ENCODE peak calls at places on chromosome 16, in four cellular contexts. W is K562, F is HepG2, K is WTC11. S is an unnamed sample.

GRCh38 chr16:30491744-30492308 is 19.3 kb downstream of the ITGAL start:
- DNase-seq in K (no peak), W (peak; percentile 90), F (peak; percentile 56), S (peak; percentile 22)

GRCh38 chr16:85460252-85460982 is 152.7 kb upstream of the GSE1 start:
- DNase-seq in W (peak; percentile 63), K (no peak), F (no peak), S (no peak)

GRCh38 chr16:72783716-72784320 is 264.1 kb downstream of the ZFHX3 start:
- DNase-seq in F (peak; percentile 65), W (no peak), K (no peak), S (no peak)

GRCh38 chr16:75027520-75028300 is 28.9 kb downstream of the ZNRF1 start:
- DNase-seq in F (no peak), W (no peak), K (no peak), S (no peak)

GRCh38 chr16:53404959-53405358 is 29.3 kb upstream of the RBL2 start:
- DNase-seq in W (no peak), F (no peak), K (no peak), S (no peak)

GRCh38 chr16:56944954-56945839 is 13.3 kb downstream of the HERPUD1 start:
- DNase-seq in W (no peak), K (no peak), F (no peak), S (no peak)

GRCh38 chr16:49015189-49015540 is 266.5 kb downstream of the CBLN1 start:
- DNase-seq in W (no peak), F (no peak), K (no peak), S (no peak)

GRCh38 chr16:50196736-50197135 is 43.6 kb downstream of the TENT4B start:
- DNase-seq in K (no peak), F (no peak), W (no peak), S (no peak)

GRCh38 chr16:10877472-10877946 is 507 bp downstream of the CIITA start:
- DNase-seq in W (no peak), K (no peak), F (no peak), S (no peak)

GRCh38 chr16:75502916-75503605 is 7.8 kb upstream of the CHST6 start:
- DNase-seq in W (no peak), F (no peak), K (no peak), S (no peak)

GRCh38 chr16:81583893-81584705 is 139.5 kb downstream of the CMIP start:
- DNase-seq in W (no peak), F (no peak), K (no peak), S (no peak)

GRCh38 chr16:3950343-3951193 is 70.1 kb upstream of the CREBBP start:
- DNase-seq in K (no peak), W (peak; percentile 32), F (no peak), S (no peak)

GRCh38 chr16:57592591-57593003 is 35.8 kb upstream of the ADGRG1 start:
- DNase-seq in K (no peak), W (no peak), F (no peak), S (no peak)

GRCh38 chr16:46747777-46748651 is at the start of gene MYLK3:
- DNase-seq in W (peak; percentile 78), F (peak; percentile 80), K (peak; percentile 41), S (no peak)

GRCh38 chr16:23520500-23520899 is 10.2 kb upstream of the GGA2 start:
- DNase-seq in W (no peak), K (no peak), F (no peak), S (no peak)

GRCh38 chr16:80231888-80232287 is 308.9 kb upstream of the DYNLRB2 start:
- DNase-seq in K (no peak), W (no peak), F (peak; percentile 48), S (no peak)

GRCh38 chr16:3503513-3503912 is 2.7 kb downstream of the CLUAP1 start:
- DNase-seq in F (no peak), W (no peak), K (no peak), S (no peak)

GRCh38 chr16:23579371-23579770 is 16.7 kb downstream of the NDUFAB1 start:
- DNase-seq in W (no peak), F (no peak), K (no peak), S (no peak)

GRCh38 chr16:66446737-66447136 is 19.6 kb downstream of the BEAN1 start:
- DNase-seq in F (no peak), W (no peak), K (no peak), S (no peak)

GRCh38 chr16:26614102-26614864 is 452.4 kb upstream of the C16orf82 start:
- DNase-seq in K (no peak), F (no peak), W (no peak), S (no peak)

GRCh38 chr16:73020409-73020884 is 27.5 kb downstream of the ZFHX3 start:
- DNase-seq in K (no peak), F (peak; percentile 92), W (peak; percentile 9), S (no peak)

GRCh38 chr16:46883353-46883689 is 841 bp upstream of the GPT2 start:
- DNase-seq in W (no peak), K (no peak), F (peak; percentile 97), S (no peak)

GRCh38 chr16:8204096-8204495 is 386.2 kb downstream of the TMEM114 start:
- DNase-seq in K (no peak), W (no peak), F (no peak), S (no peak)

GRCh38 chr16:85750827-85751641 is at the start of gene C16orf74:
- DNase-seq in F (no peak), W (peak; percentile 48), K (peak; percentile 35), S (peak; percentile 80)

GRCh38 chr16:67199808-67200198 is 872 bp downstream of the ELMO3 start:
- DNase-seq in F (no peak), K (peak; percentile 81), W (no peak), S (no peak)

GRCh38 chr16:49528564-49529150 is 155.1 kb downstream of the C16orf78 start:
- DNase-seq in W (no peak), F (no peak), K (no peak), S (no peak)

GRCh38 chr16:48965391-48965790 is 316.2 kb downstream of the CBLN1 start:
- DNase-seq in W (no peak), F (no peak), K (no peak), S (no peak)

GRCh38 chr16:82758904-82759303 is 132.1 kb downstream of the CDH13 start:
- DNase-seq in W (no peak), K (no peak), F (no peak), S (no peak)

GRCh38 chr16:66409156-66409555 is 17.9 kb upstream of the BEAN1 start:
- DNase-seq in W (no peak), F (no peak), K (no peak), S (no peak)

GRCh38 chr16:88768041-88768876 is 16.8 kb downstream of the PIEZO1 start:
- DNase-seq in W (peak; percentile 79), F (no peak), K (no peak), S (no peak)

GRCh38 chr16:56013962-56014552 is 138.9 kb upstream of the CES5A start:
- DNase-seq in W (peak; percentile 47), F (peak; percentile 45), K (peak; percentile 85), S (peak; percentile 45)

GRCh38 chr16:54936979-54937672 is 6.5 kb downstream of the IRX5 start:
- DNase-seq in W (no peak), K (peak; percentile 86), F (no peak), S (no peak)

GRCh38 chr16:23025692-23026305 is 123.5 kb downstream of the USP31 start:
- DNase-seq in F (no peak), W (no peak), K (no peak), S (no peak)

GRCh38 chr16:14600164-14600563 is 29.9 kb downstream of the PARN start:
- DNase-seq in W (peak; percentile 16), F (peak; percentile 23), K (no peak), S (peak; percentile 15)

GRCh38 chr16:80197790-80198201 is 343.0 kb upstream of the DYNLRB2 start:
- DNase-seq in F (peak; percentile 79), K (no peak), W (no peak), S (no peak)

GRCh38 chr16:85914423-85914794 is 15.4 kb downstream of the IRF8 start:
- DNase-seq in K (no peak), F (no peak), W (no peak), S (no peak)

GRCh38 chr16:88456356-88457292 is 3.5 kb downstream of the ZFPM1 start:
- DNase-seq in K (no peak), W (no peak), F (no peak), S (no peak)

GRCh38 chr16:10753670-10754069 is 10.0 kb downstream of the NUBP1 start:
- DNase-seq in F (no peak), K (no peak), W (no peak), S (no peak)

GRCh38 chr16:17556276-17557052 is 85.7 kb upstream of the XYLT1 start:
- DNase-seq in F (peak; percentile 49), W (peak; percentile 27), K (peak; percentile 13), S (peak; percentile 38)
- TF ChIP-seq ELF4 in F (no peak), W (no peak), K (no peak), S (no peak)

GRCh38 chr16:64585367-64585766 is 536.5 kb downstream of the CDH11 start:
- DNase-seq in K (no peak), W (no peak), F (no peak), S (no peak)

GRCh38 chr16:64589836-64590235 is 532.0 kb downstream of the CDH11 start:
- DNase-seq in W (no peak), K (no peak), F (no peak), S (no peak)

GRCh38 chr16:64590516-64590915 is 531.3 kb downstream of the CDH11 start:
- DNase-seq in W (no peak), K (no peak), F (no peak), S (no peak)

DNA sequence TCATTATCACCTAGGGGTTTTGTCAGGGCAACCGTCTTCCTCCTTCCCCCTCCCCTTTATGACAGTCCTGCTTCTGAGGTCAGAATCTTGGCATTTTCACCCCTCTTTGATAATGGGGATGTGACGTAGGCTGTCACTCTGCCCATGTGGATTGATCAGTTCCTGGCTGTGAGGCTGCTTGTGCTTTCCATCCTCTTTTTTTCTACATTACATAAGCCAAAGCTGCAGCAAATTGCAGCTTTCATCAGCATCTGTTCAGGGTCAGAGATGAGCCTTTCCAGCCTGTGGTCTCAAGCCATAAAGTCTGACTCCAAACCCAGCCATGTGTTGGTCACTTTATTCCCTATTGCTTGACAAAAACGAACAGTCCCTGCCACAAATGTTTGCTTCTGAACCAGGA is 535.1 kb downstream of the CDH11 start:
- DNase-seq in F (no peak), K (no peak), W (no peak), S (no peak)
- TF ChIP-seq ELF4 in F (no peak), K (no peak), W (no peak), S (no peak)

GRCh38 chr16:24685539-24686432 is 43.7 kb upstream of the TNRC6A start:
- DNase-seq in F (peak; percentile 85), W (no peak), K (peak; percentile 47), S (peak; percentile 25)

GRCh38 chr16:24692854-24693253 is 36.6 kb upstream of the TNRC6A start:
- DNase-seq in F (no peak), K (no peak), W (no peak), S (no peak)

GRCh38 chr16:24686678-24687077 is 42.8 kb upstream of the TNRC6A start:
- DNase-seq in F (no peak), W (no peak), K (no peak), S (no peak)

GRCh38 chr16:24688359-24688758 is 41.1 kb upstream of the TNRC6A start:
- DNase-seq in K (no peak), W (no peak), F (no peak), S (no peak)

DNA sequence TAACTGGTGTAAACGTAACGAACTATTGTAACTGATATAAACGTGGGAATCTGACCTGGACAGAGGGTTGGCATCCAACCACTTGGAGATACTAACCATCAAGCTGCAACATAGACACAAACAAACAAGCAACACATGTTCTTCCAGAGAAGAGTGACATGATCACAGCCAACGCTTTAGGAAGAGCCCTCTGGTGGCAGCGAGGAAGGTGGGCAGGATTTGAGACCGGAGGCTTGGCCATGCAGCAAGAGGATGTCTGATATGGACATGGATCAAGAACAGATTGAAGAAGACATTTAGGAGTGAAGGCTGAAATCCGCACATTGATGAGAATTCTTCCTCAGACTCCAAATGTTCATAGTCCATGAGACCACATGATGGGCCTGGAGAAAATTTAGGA is 40.3 kb upstream of the TNRC6A start:
- DNase-seq in K (peak; percentile 38), F (peak; percentile 53), W (peak; percentile 52), S (peak; percentile 57)
- TF ChIP-seq ELF4 in K (no peak), F (no peak), W (no peak), S (no peak)

GRCh38 chr16:65037558-65037957 is 84.3 kb downstream of the CDH11 start:
- DNase-seq in W (no peak), K (no peak), F (no peak), S (no peak)
- TF ChIP-seq ELF4 in W (no peak), K (no peak), F (no peak), S (no peak)

S was measured in HEK293T.